ENCODE peak calls at places on chromosome 11, in six cellular contexts. One of them, this sample, is unnamed.

GRCh38 chr11:2747236-2748015 is 47.6 kb upstream of the KCNQ1OT1 start:
- DNase-seq in K562: peak; percentile 79
- DNase-seq in tibial nerve: no peak
- DNase-seq in kidney tubule cell: no peak
- DNase-seq in COR-L47: no peak
- DNase-seq in astrocyte of the hippocampus: no peak
- DNase-seq in this sample: no peak

GRCh38 chr11:12801976-12802375 is 127.8 kb downstream of the TEAD1 start:
- DNase-seq in COR-L47: no peak
- DNase-seq in kidney tubule cell: peak; percentile 28
- DNase-seq in tibial nerve: no peak
- DNase-seq in astrocyte of the hippocampus: no peak
- DNase-seq in K562: no peak
- DNase-seq in this sample: no peak

GRCh38 chr11:128226106-128226716 is 361.1 kb downstream of the ETS1 start:
- DNase-seq in kidney tubule cell: no peak
- DNase-seq in tibial nerve: no peak
- DNase-seq in COR-L47: no peak
- DNase-seq in K562: no peak
- DNase-seq in astrocyte of the hippocampus: no peak
- DNase-seq in this sample: no peak

GRCh38 chr11:46489668-46490560 is 98.3 kb upstream of the CHRM4 start:
- DNase-seq in K562: peak; percentile 37
- DNase-seq in astrocyte of the hippocampus: peak; percentile 67
- DNase-seq in tibial nerve: no peak
- DNase-seq in kidney tubule cell: peak; percentile 49
- DNase-seq in COR-L47: peak; percentile 49
- DNase-seq in this sample: peak; percentile 74

GRCh38 chr11:110837535-110838127 is 125.4 kb upstream of the ARHGAP20 start:
- DNase-seq in kidney tubule cell: no peak
- DNase-seq in astrocyte of the hippocampus: peak; percentile 10
- DNase-seq in K562: no peak
- DNase-seq in COR-L47: no peak
- DNase-seq in tibial nerve: no peak
- DNase-seq in this sample: no peak

GRCh38 chr11:16291729-16292128 is 64.6 kb downstream of the SOX6 start:
- DNase-seq in tibial nerve: no peak
- DNase-seq in K562: peak; percentile 47
- DNase-seq in COR-L47: no peak
- DNase-seq in kidney tubule cell: no peak
- DNase-seq in astrocyte of the hippocampus: no peak
- DNase-seq in this sample: no peak

GRCh38 chr11:65429724-65430405 is 7.3 kb downstream of the NEAT1 start:
- DNase-seq in COR-L47: no peak
- DNase-seq in K562: no peak
- DNase-seq in tibial nerve: peak; percentile 57
- DNase-seq in astrocyte of the hippocampus: peak; percentile 88
- DNase-seq in kidney tubule cell: peak; percentile 84
- DNase-seq in this sample: peak; percentile 72

GRCh38 chr11:2794947-2795346 is 90.6 kb downstream of the CDKN1C start:
- DNase-seq in kidney tubule cell: no peak
- DNase-seq in K562: no peak
- DNase-seq in COR-L47: no peak
- DNase-seq in tibial nerve: no peak
- DNase-seq in astrocyte of the hippocampus: no peak
- DNase-seq in this sample: no peak

GRCh38 chr11:36030707-36031365 is 87.0 kb downstream of the LDLRAD3 start:
- DNase-seq in tibial nerve: no peak
- DNase-seq in kidney tubule cell: no peak
- DNase-seq in COR-L47: no peak
- DNase-seq in astrocyte of the hippocampus: no peak
- DNase-seq in K562: no peak
- DNase-seq in this sample: no peak

GRCh38 chr11:8948901-8949300 is 6.1 kb upstream of the ASCL3 start:
- DNase-seq in kidney tubule cell: no peak
- DNase-seq in tibial nerve: no peak
- DNase-seq in K562: no peak
- DNase-seq in astrocyte of the hippocampus: no peak
- DNase-seq in COR-L47: no peak
- DNase-seq in this sample: peak; percentile 23

GRCh38 chr11:196786-197731 is 4.2 kb downstream of the SCGB1C1 start:
- DNase-seq in astrocyte of the hippocampus: no peak
- DNase-seq in K562: no peak
- DNase-seq in COR-L47: no peak
- DNase-seq in kidney tubule cell: no peak
- DNase-seq in tibial nerve: no peak
- DNase-seq in this sample: no peak

GRCh38 chr11:15651782-15652181 is 537.1 kb downstream of the INSC start:
- DNase-seq in kidney tubule cell: no peak
- DNase-seq in tibial nerve: no peak
- DNase-seq in astrocyte of the hippocampus: peak; percentile 28
- DNase-seq in K562: no peak
- DNase-seq in COR-L47: no peak
- DNase-seq in this sample: no peak

GRCh38 chr11:129888451-129888850 is 6.9 kb downstream of the NFRKB start:
- DNase-seq in astrocyte of the hippocampus: no peak
- DNase-seq in tibial nerve: no peak
- DNase-seq in K562: no peak
- DNase-seq in kidney tubule cell: no peak
- DNase-seq in COR-L47: no peak
- DNase-seq in this sample: no peak

GRCh38 chr11:77672276-77672675 is 34.7 kb upstream of the CLNS1A start:
- DNase-seq in K562: no peak
- DNase-seq in tibial nerve: no peak
- DNase-seq in kidney tubule cell: peak; percentile 63
- DNase-seq in astrocyte of the hippocampus: peak; percentile 79
- DNase-seq in COR-L47: no peak
- DNase-seq in this sample: peak; percentile 17

GRCh38 chr11:35487532-35488078 is 37.8 kb downstream of the PAMR1 start:
- DNase-seq in tibial nerve: peak; percentile 70
- DNase-seq in kidney tubule cell: peak; percentile 21
- DNase-seq in COR-L47: peak; percentile 55
- DNase-seq in astrocyte of the hippocampus: peak; percentile 77
- DNase-seq in K562: peak; percentile 34
- DNase-seq in this sample: peak; percentile 25

GRCh38 chr11:113881856-113882255 is 6.5 kb upstream of the USP28 start:
- DNase-seq in tibial nerve: no peak
- DNase-seq in kidney tubule cell: peak; percentile 35
- DNase-seq in K562: peak; percentile 35
- DNase-seq in astrocyte of the hippocampus: peak; percentile 67
- DNase-seq in COR-L47: no peak
- DNase-seq in this sample: no peak

GRCh38 chr11:44780940-44781631 is 54.3 kb downstream of the TSPAN18 start:
- DNase-seq in astrocyte of the hippocampus: peak; percentile 55
- DNase-seq in kidney tubule cell: no peak
- DNase-seq in K562: peak; percentile 92
- DNase-seq in COR-L47: no peak
- DNase-seq in tibial nerve: no peak
- DNase-seq in this sample: peak; percentile 93

GRCh38 chr11:112082729-112083128 is 3.8 kb downstream of the TIMM8B start:
- DNase-seq in COR-L47: no peak
- DNase-seq in kidney tubule cell: peak; percentile 61
- DNase-seq in K562: no peak
- DNase-seq in astrocyte of the hippocampus: peak; percentile 76
- DNase-seq in tibial nerve: no peak
- DNase-seq in this sample: no peak

GRCh38 chr11:85953491-85954143 is 98.4 kb downstream of the CCDC83 start:
- DNase-seq in kidney tubule cell: no peak
- DNase-seq in astrocyte of the hippocampus: no peak
- DNase-seq in COR-L47: no peak
- DNase-seq in K562: peak; percentile 18
- DNase-seq in tibial nerve: no peak
- DNase-seq in this sample: no peak

GRCh38 chr11:112518371-112518770 is 257.7 kb upstream of the PLET1 start:
- DNase-seq in astrocyte of the hippocampus: peak; percentile 34
- DNase-seq in COR-L47: no peak
- DNase-seq in K562: no peak
- DNase-seq in kidney tubule cell: no peak
- DNase-seq in tibial nerve: no peak
- DNase-seq in this sample: no peak

GRCh38 chr11:10117709-10118341 is 176.2 kb downstream of the SBF2 start:
- DNase-seq in K562: no peak
- DNase-seq in COR-L47: no peak
- DNase-seq in tibial nerve: no peak
- DNase-seq in kidney tubule cell: peak; percentile 3
- DNase-seq in astrocyte of the hippocampus: peak; percentile 42
- DNase-seq in this sample: no peak

GRCh38 chr11:27701262-27702105 is 1.2 kb upstream of the BDNF start:
- DNase-seq in astrocyte of the hippocampus: peak; percentile 79
- DNase-seq in tibial nerve: no peak
- DNase-seq in kidney tubule cell: peak; percentile 55
- DNase-seq in COR-L47: peak; percentile 20
- DNase-seq in K562: no peak
- DNase-seq in this sample: peak; percentile 1

GRCh38 chr11:2325719-2326118 is 23.9 kb downstream of the TSPAN32 start:
- DNase-seq in astrocyte of the hippocampus: peak; percentile 61
- DNase-seq in tibial nerve: no peak
- DNase-seq in K562: no peak
- DNase-seq in COR-L47: no peak
- DNase-seq in kidney tubule cell: peak; percentile 44
- DNase-seq in this sample: no peak

GRCh38 chr11:121341609-121342008 is 49.0 kb downstream of the SC5D start:
- DNase-seq in astrocyte of the hippocampus: no peak
- DNase-seq in K562: no peak
- DNase-seq in COR-L47: peak; percentile 19
- DNase-seq in kidney tubule cell: peak; percentile 72
- DNase-seq in tibial nerve: no peak
- DNase-seq in this sample: no peak

GRCh38 chr11:27282141-27282590 is 80.8 kb downstream of the CCDC34 start:
- DNase-seq in tibial nerve: peak; percentile 23
- DNase-seq in COR-L47: no peak
- DNase-seq in astrocyte of the hippocampus: peak; percentile 93
- DNase-seq in kidney tubule cell: no peak
- DNase-seq in K562: no peak
- DNase-seq in this sample: no peak

GRCh38 chr11:63766501-63767270 is 1.9 kb downstream of the ZFTA start:
- DNase-seq in kidney tubule cell: no peak
- DNase-seq in tibial nerve: no peak
- DNase-seq in astrocyte of the hippocampus: peak; percentile 43
- DNase-seq in K562: peak; percentile 36
- DNase-seq in COR-L47: no peak
- DNase-seq in this sample: peak; percentile 34

GRCh38 chr11:69637956-69638871 is 2.7 kb upstream of the CCND1 start:
- DNase-seq in kidney tubule cell: peak; percentile 73
- DNase-seq in astrocyte of the hippocampus: peak; percentile 83
- DNase-seq in tibial nerve: no peak
- DNase-seq in COR-L47: no peak
- DNase-seq in K562: no peak
- DNase-seq in this sample: no peak

GRCh38 chr11:46663277-46663940 is 37.0 kb downstream of the ARHGAP1 start:
- DNase-seq in tibial nerve: no peak
- DNase-seq in kidney tubule cell: no peak
- DNase-seq in COR-L47: no peak
- DNase-seq in astrocyte of the hippocampus: no peak
- DNase-seq in K562: no peak
- DNase-seq in this sample: no peak

GRCh38 chr11:127656266-127656879 is 655.8 kb upstream of the KIRREL3 start:
- DNase-seq in tibial nerve: no peak
- DNase-seq in COR-L47: peak; percentile 95
- DNase-seq in K562: no peak
- DNase-seq in kidney tubule cell: peak; percentile 2
- DNase-seq in astrocyte of the hippocampus: peak; percentile 14
- DNase-seq in this sample: no peak

GRCh38 chr11:67269401-67270255 is 3.4 kb downstream of the GRK2 start:
- DNase-seq in kidney tubule cell: peak; percentile 30
- DNase-seq in COR-L47: no peak
- DNase-seq in K562: no peak
- DNase-seq in tibial nerve: no peak
- DNase-seq in astrocyte of the hippocampus: no peak
- DNase-seq in this sample: no peak

GRCh38 chr11:123469089-123469488 is 39.0 kb downstream of the GRAMD1B start:
- DNase-seq in astrocyte of the hippocampus: no peak
- DNase-seq in tibial nerve: no peak
- DNase-seq in kidney tubule cell: no peak
- DNase-seq in K562: no peak
- DNase-seq in COR-L47: no peak
- DNase-seq in this sample: no peak

GRCh38 chr11:36478700-36479329 is 31.3 kb downstream of the TRAF6 start:
- DNase-seq in astrocyte of the hippocampus: peak; percentile 72
- DNase-seq in kidney tubule cell: peak; percentile 53
- DNase-seq in K562: no peak
- DNase-seq in COR-L47: peak; percentile 29
- DNase-seq in tibial nerve: peak; percentile 36
- DNase-seq in this sample: peak; percentile 6

GRCh38 chr11:102950622-102951081 is 4.9 kb downstream of the MMP13 start:
- DNase-seq in COR-L47: no peak
- DNase-seq in tibial nerve: no peak
- DNase-seq in astrocyte of the hippocampus: no peak
- DNase-seq in K562: no peak
- DNase-seq in kidney tubule cell: no peak
- DNase-seq in this sample: no peak

GRCh38 chr11:32400670-32401369 is 34.5 kb downstream of the WT1 start:
- DNase-seq in kidney tubule cell: no peak
- DNase-seq in COR-L47: no peak
- DNase-seq in tibial nerve: no peak
- DNase-seq in K562: no peak
- DNase-seq in astrocyte of the hippocampus: no peak
- DNase-seq in this sample: no peak

GRCh38 chr11:1398506-1399235 is 8.9 kb downstream of the BRSK2 start:
- DNase-seq in tibial nerve: no peak
- DNase-seq in COR-L47: no peak
- DNase-seq in kidney tubule cell: no peak
- DNase-seq in K562: no peak
- DNase-seq in astrocyte of the hippocampus: no peak
- DNase-seq in this sample: no peak

GRCh38 chr11:17415523-17416104 is 27.2 kb upstream of the KCNJ11 start:
- DNase-seq in COR-L47: no peak
- DNase-seq in tibial nerve: no peak
- DNase-seq in kidney tubule cell: no peak
- DNase-seq in K562: no peak
- DNase-seq in astrocyte of the hippocampus: no peak
- DNase-seq in this sample: no peak

GRCh38 chr11:55652560-55652959 is 4.4 kb downstream of the OR4S2 start:
- DNase-seq in astrocyte of the hippocampus: no peak
- DNase-seq in COR-L47: no peak
- DNase-seq in K562: no peak
- DNase-seq in kidney tubule cell: no peak
- DNase-seq in tibial nerve: no peak
- DNase-seq in this sample: no peak

GRCh38 chr11:45859661-45860140 is 12.4 kb downstream of the CRY2 start:
- DNase-seq in K562: no peak
- DNase-seq in tibial nerve: peak; percentile 80
- DNase-seq in astrocyte of the hippocampus: peak; percentile 93
- DNase-seq in COR-L47: peak; percentile 93
- DNase-seq in kidney tubule cell: peak; percentile 87
- DNase-seq in this sample: no peak